ENCODE peak calls at places on chromosomes 4 and X, in four cellular contexts. L is K562, I is HCT116, N is HepG2. K is an unnamed sample.

GRCh38 chr4:100075486-100076270 is 114.6 kb downstream of the DDIT4L start:
- DNase-seq in I (no peak), N (no peak), L (no peak), K (no peak)

GRCh38 chrX:120213438-120214265 is 37.0 kb upstream of the ZBTB33 start:
- DNase-seq in I (peak; percentile 31), L (peak; percentile 46), N (peak; percentile 35), K (peak; percentile 42)

GRCh38 chr4:98996056-98996941 is 778 bp downstream of the METAP1 start:
- DNase-seq in N (peak; percentile 23), I (no peak), L (no peak), K (no peak)

GRCh38 chr4:183580370-183580769 is 75.5 kb downstream of the ING2 start:
- DNase-seq in L (no peak), N (no peak), I (no peak), K (no peak)

GRCh38 chr4:56158483-56158882 is 209.7 kb downstream of the CEP135 start:
- DNase-seq in I (no peak), L (no peak), N (no peak), K (no peak)

GRCh38 chr4:134024251-134024650 is 177.3 kb downstream of the PABPC4L start:
- DNase-seq in L (no peak), I (peak; percentile 34), N (peak; percentile 43), K (no peak)

GRCh38 chr4:142721187-142721586 is 124.9 kb downstream of the INPP4B start:
- DNase-seq in N (no peak), L (no peak), I (no peak), K (no peak)

GRCh38 chr4:108861339-108861738 is 98.5 kb upstream of the ETNPPL start:
- DNase-seq in I (no peak), N (no peak), L (no peak), K (no peak)

GRCh38 chr4:92253986-92254671 is 49.6 kb upstream of the GRID2 start:
- DNase-seq in I (no peak), N (no peak), L (no peak), K (no peak)

GRCh38 chr4:147823135-147823534 is 91.2 kb downstream of the ARHGAP10 start:
- DNase-seq in L (no peak), I (no peak), N (no peak), K (no peak)

GRCh38 chr4:147056951-147057630 is 111.4 kb upstream of the TTC29 start:
- DNase-seq in I (no peak), N (no peak), L (no peak), K (no peak)

GRCh38 chr4:179124419-179124818 is 1682.2 kb upstream of the AGA start:
- DNase-seq in N (no peak), L (no peak), I (no peak), K (no peak)

GRCh38 chr4:56434599-56435000 is 815 bp downstream of the PPAT start:
- DNase-seq in I (no peak), N (no peak), L (no peak), K (no peak)

GRCh38 chr4:184383497-184384055 is 90.8 kb downstream of the IRF2 start:
- DNase-seq in L (no peak), N (peak; percentile 27), I (peak; percentile 24), K (peak; percentile 77)

GRCh38 chr4:4595252-4595651 is 53.4 kb upstream of the STX18 start:
- DNase-seq in N (no peak), I (peak; percentile 15), L (no peak), K (no peak)

GRCh38 chr4:55830048-55830447 is 10.5 kb downstream of the EXOC1L start:
- DNase-seq in I (no peak), N (no peak), L (no peak), K (no peak)

GRCh38 chr4:75895744-75896314 is 6.4 kb downstream of the PPEF2 start:
- DNase-seq in L (peak; percentile 57), I (peak; percentile 23), N (peak; percentile 52), K (peak; percentile 22)

GRCh38 chr4:48340276-48340904 is 939 bp upstream of the SLAIN2 start:
- DNase-seq in L (peak; percentile 43), I (no peak), N (no peak), K (no peak)

GRCh38 chr4:129064717-129065116 is 28.6 kb downstream of the SCLT1 start:
- DNase-seq in I (no peak), L (no peak), N (no peak), K (no peak)

GRCh38 chr4:129062580-129062979 is 30.8 kb downstream of the SCLT1 start:
- DNase-seq in I (no peak), L (no peak), N (no peak), K (no peak)

GRCh38 chr4:129063640-129064039 is 29.7 kb downstream of the SCLT1 start:
- DNase-seq in N (no peak), L (no peak), I (no peak), K (no peak)

GRCh38 chr4:129059028-129059427 is 34.3 kb downstream of the SCLT1 start:
- DNase-seq in L (no peak), I (no peak), N (no peak), K (no peak)
- TF ChIP-seq SIN3A in L (no peak), I (no peak), N (no peak), K (no peak)

GRCh38 chr4:152106113-152106763 is 345.4 kb upstream of the GATB start:
- DNase-seq in N (peak; percentile 38), I (peak; percentile 83), L (no peak), K (peak; percentile 73)
- H3K4me1 ChIP-seq in N (no peaks in the 10 kb centered on the region), I (peaks cover 45% of the 10 kb centered on the region), L (peaks cover 16% of the 10 kb centered on the region), K (no peaks in the 10 kb centered on the region)

GRCh38 chr4:61004651-61005170 is 195.4 kb upstream of the ADGRL3 start:
- DNase-seq in I (no peak), L (no peak), N (no peak), K (no peak)

GRCh38 chr4:61003301-61003700 is 196.8 kb upstream of the ADGRL3 start:
- DNase-seq in L (no peak), I (no peak), N (peak; percentile 2), K (no peak)
- TF ChIP-seq TCF7L2 in L (no peak), I (no peak), N (no peak), K (no peak)

DNA sequence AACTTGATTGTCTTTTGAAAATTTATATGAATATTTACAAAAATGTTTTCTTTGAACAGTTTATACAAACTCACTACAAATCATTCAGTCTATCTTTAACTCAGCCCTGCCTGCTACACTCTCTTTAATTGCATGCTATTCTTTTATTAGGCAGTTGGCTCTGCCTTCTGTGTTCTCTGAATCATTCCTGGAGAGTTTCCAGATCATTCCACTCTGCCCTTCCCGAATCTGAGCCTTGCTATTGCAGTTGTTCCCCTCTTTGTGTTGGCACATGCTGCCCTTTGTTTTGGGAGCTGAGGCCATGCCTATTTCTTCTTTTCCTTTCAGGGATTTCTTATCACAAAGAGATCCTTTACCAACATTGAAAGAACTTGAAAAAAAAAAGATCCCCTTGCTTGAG is 8.7 kb upstream of the TECRL start:
- DNase-seq in I (no peak), N (no peak), L (no peak), K (no peak)
- TF ChIP-seq SIN3A in I (no peak), N (no peak), L (no peak), K (no peak)

DNA sequence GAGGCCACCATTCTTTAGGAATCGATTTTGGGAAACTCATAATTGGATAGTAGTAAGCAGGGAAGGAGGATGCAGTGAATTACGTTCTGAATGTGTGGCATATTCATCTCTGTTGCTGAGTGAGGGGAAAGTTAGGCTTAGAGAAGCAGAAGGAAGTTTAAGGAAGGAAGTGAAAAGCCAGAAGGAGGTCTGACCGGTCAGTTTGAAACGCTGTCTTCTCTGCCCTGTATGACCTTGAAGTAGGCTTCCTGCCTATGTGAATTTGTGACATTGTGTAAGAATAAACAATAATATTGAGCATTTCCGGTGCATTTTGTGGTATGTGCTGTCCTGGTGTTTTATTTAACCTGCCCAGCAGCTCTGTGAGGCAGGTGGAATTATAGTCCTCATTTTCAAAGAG is 67.3 kb downstream of the PDLIM5 start:
- DNase-seq in N (no peak), I (no peak), L (no peak), K (no peak)
- H3K4me1 ChIP-seq in N (peaks cover 26% of the 10 kb centered on the region), I (peaks cover 44% of the 10 kb centered on the region), L (peaks cover 35% of the 10 kb centered on the region), K (no peaks in the 10 kb centered on the region)

K was measured in Panc1.